ENCODE peak calls at places on chromosomes 3 and 15, in eight cellular contexts. B is AG04450, X is endothelial cell, Z is IMR-90, C is A673, L is Calu3, D is heart right ventricle, P is pancreas. W is an unnamed sample.

GRCh38 chr3:159586587-159587202 is 401.9 kb upstream of the IL12A start:
- DNase-seq in C (peak), D (no peak), X (peak), Z (peak), L (peak), P (no peak), B (peak), W (no peak)

GRCh38 chr3:128551464-128551863 is 58.5 kb upstream of the GATA2 start:
- DNase-seq in L (no peak), B (no peak), D (no peak), C (no peak), P (no peak), X (no peak), Z (no peak), W (no peak)

GRCh38 chr15:72592103-72592502 is 62.4 kb upstream of the GOLGA6B start:
- DNase-seq in B (no peak), L (no peak), D (no peak), P (no peak), X (no peak), Z (no peak), C (no peak), W (no peak)

GRCh38 chr3:55765398-55765797 is 278.3 kb upstream of the WNT5A start:
- DNase-seq in C (no peak), P (no peak), D (no peak), B (no peak), Z (no peak), X (no peak), L (no peak), W (no peak)

GRCh38 chr3:125112981-125113380 is 57.2 kb upstream of the HEG1 start:
- DNase-seq in X (no peak), Z (no peak), C (no peak), P (no peak), L (no peak), B (no peak), D (no peak), W (no peak)

GRCh38 chr15:31932581-31932980 is 97.7 kb upstream of the CHRNA7 start:
- DNase-seq in X (no peak), D (no peak), L (no peak), B (no peak), Z (no peak), P (no peak), C (no peak), W (no peak)

GRCh38 chr3:120743081-120743365 is 479 bp downstream of the GTF2E1 start:
- DNase-seq in X (no peak), D (no peak), C (peak), P (no peak), L (no peak), B (no peak), Z (peak), W (no peak)

GRCh38 chr15:79023546-79023890 is 67.1 kb downstream of the RASGRF1 start:
- DNase-seq in B (no peak), C (no peak), Z (no peak), X (no peak), L (no peak), D (no peak), P (no peak), W (no peak)

GRCh38 chr3:156323466-156323865 is 203.1 kb downstream of the KCNAB1 start:
- DNase-seq in D (no peak), C (peak), P (no peak), X (no peak), L (no peak), Z (no peak), B (no peak), W (no peak)

GRCh38 chr15:78105541-78106241 is 13.3 kb downstream of the SH2D7 start:
- DNase-seq in L (no peak), X (no peak), C (no peak), B (no peak), D (no peak), Z (peak), P (peak), W (no peak)

GRCh38 chr3:160226026-160226739 is 961 bp downstream of the C3orf80 start:
- DNase-seq in B (no peak), D (peak), P (peak), X (peak), L (peak), C (no peak), Z (no peak), W (peak)

GRCh38 chr15:28021281-28022039 is 77.7 kb downstream of the OCA2 start:
- DNase-seq in L (peak), P (peak), D (no peak), Z (peak), B (peak), X (peak), C (peak), W (no peak)
- TF ChIP-seq CTCF in L (no peak), P (peak), D (peak), Z (peak), B (peak), X (peak), C (peak), W (no peak)

GRCh38 chr3:134880431-134880830 is 85.4 kb downstream of the EPHB1 start:
- DNase-seq in B (no peak), Z (no peak), L (no peak), D (no peak), X (no peak), C (no peak), P (no peak), W (no peak)

GRCh38 chr3:134883697-134884385 is 88.8 kb downstream of the EPHB1 start:
- DNase-seq in Z (no peak), D (no peak), P (no peak), C (no peak), L (no peak), B (no peak), X (no peak), W (no peak)

GRCh38 chr3:134881305-134881704 is 86.2 kb downstream of the EPHB1 start:
- DNase-seq in P (no peak), L (no peak), C (no peak), Z (no peak), B (no peak), X (no peak), D (no peak), W (no peak)

GRCh38 chr3:134886991-134887390 is 91.9 kb downstream of the EPHB1 start:
- DNase-seq in P (no peak), L (no peak), X (no peak), D (no peak), C (no peak), Z (no peak), B (no peak), W (no peak)

GRCh38 chr3:134885877-134886621 is 91.0 kb downstream of the EPHB1 start:
- DNase-seq in Z (no peak), C (no peak), L (peak), D (no peak), B (no peak), P (no peak), X (no peak), W (no peak)
- TF ChIP-seq CTCF in Z (no peak), C (no peak), L (no peak), D (no peak), B (no peak), P (no peak), X (no peak), W (no peak)

GRCh38 chr15:60840306-60840702 is 361.4 kb upstream of the ICE2 start:
- DNase-seq in P (no peak), C (no peak), B (no peak), L (no peak), X (peak), D (no peak), Z (peak), W (no peak)
- TF ChIP-seq CTCF in P (no peak), C (no peak), B (no peak), L (no peak), X (no peak), D (no peak), Z (no peak), W (no peak)

GRCh38 chr3:10162147-10162546 is 2.6 kb upstream of the IRAK2 start:
- DNase-seq in C (no peak), P (no peak), Z (no peak), B (no peak), D (no peak), L (no peak), X (no peak), W (no peak)

GRCh38 chr3:10160925-10161324 is 3.8 kb upstream of the IRAK2 start:
- DNase-seq in Z (no peak), B (no peak), D (no peak), C (no peak), P (no peak), L (no peak), X (no peak), W (no peak)

GRCh38 chr3:10169000-10169496 is 4.3 kb downstream of the IRAK2 start:
- DNase-seq in P (no peak), Z (no peak), L (peak), X (no peak), B (no peak), C (no peak), D (no peak), W (no peak)

GRCh38 chr3:10166213-10166604 is 1.5 kb downstream of the IRAK2 start:
- DNase-seq in C (no peak), P (no peak), L (no peak), X (no peak), D (no peak), Z (no peak), B (no peak), W (no peak)

GRCh38 chr3:10164546-10165393 is at the start of gene IRAK2:
- DNase-seq in L (peak), B (no peak), X (peak), Z (peak), P (peak), C (peak), D (peak), W (peak)
- TF ChIP-seq CTCF in L (peak), B (peak), X (peak), Z (peak), P (peak), C (peak), D (peak), W (peak)

DNA sequence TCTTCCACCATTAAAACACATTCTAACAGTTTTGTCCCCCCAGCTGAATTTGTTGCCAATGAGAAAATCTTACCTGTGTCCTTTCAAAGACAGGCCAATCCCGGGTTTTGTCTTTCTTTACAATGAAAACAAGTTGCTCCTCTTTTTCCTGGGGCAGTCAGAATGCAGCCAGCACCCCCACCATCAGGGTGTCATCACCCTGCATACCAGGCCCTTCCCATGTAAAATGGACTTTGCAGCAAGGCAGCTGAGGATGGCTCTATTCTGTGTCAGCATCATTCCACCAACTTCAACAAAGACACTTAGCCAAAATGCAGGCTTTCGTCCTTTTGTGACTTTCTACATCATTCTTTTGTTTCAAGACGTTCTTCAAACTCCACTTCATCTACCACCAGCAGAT is 490.9 kb downstream of the OCA2 start:
- DNase-seq in P (no peak), L (no peak), Z (no peak), D (no peak), X (no peak), B (no peak), C (no peak), W (no peak)
- TF ChIP-seq CTCF in P (no peak), L (no peak), Z (no peak), D (peak), X (no peak), B (no peak), C (no peak), W (no peak)

GRCh38 chr15:88610756-88611231 is 10.3 kb upstream of the AEN start:
- DNase-seq in X (peak), D (no peak), P (no peak), B (no peak), L (no peak), C (peak), Z (peak), W (no peak)
- TF ChIP-seq CTCF in X (peak), D (no peak), P (no peak), B (peak), L (no peak), C (no peak), Z (peak), W (no peak)